ENCODE peak calls at places on chromosomes 7 and 10, in six cellular contexts. F is psoas muscle, Q is astrocyte of the spinal cord, N is spleen, L is right cardiac atrium, J is endodermal cell. K is an unnamed sample.

GRCh38 chr10:102523250-102524029 is 19.7 kb downstream of the SUFU start:
- DNase-seq in F (peak), Q (peak), N (peak), L (peak), J (no peak), K (no peak)

GRCh38 chr7:48638041-48638440 is 286.3 kb upstream of the CDC14C start:
- DNase-seq in F (no peak), Q (peak), N (no peak), L (no peak), J (no peak), K (no peak)

GRCh38 chr10:15585303-15585715 is 134.4 kb downstream of the ITGA8 start:
- DNase-seq in F (peak), Q (peak), N (peak), L (peak), J (peak), K (peak)

GRCh38 chr10:35783305-35783838 is 141.3 kb upstream of the FZD8 start:
- DNase-seq in F (no peak), Q (no peak), N (no peak), L (no peak), J (no peak), K (no peak)

GRCh38 chr7:126657599-126658358 is 595.0 kb downstream of the GRM8 start:
- DNase-seq in F (no peak), Q (no peak), N (no peak), L (no peak), J (no peak), K (peak)

GRCh38 chr7:151386301-151387160 is 23.3 kb downstream of the WDR86 start:
- DNase-seq in F (peak), Q (no peak), N (peak), L (no peak), J (no peak), K (no peak)

GRCh38 chr10:34580643-34581042 is 234.5 kb downstream of the PARD3 start:
- DNase-seq in F (no peak), Q (peak), N (no peak), L (no peak), J (no peak), K (peak)

GRCh38 chr10:71638087-71638576 is 81.4 kb downstream of the C10orf105 start:
- DNase-seq in F (no peak), Q (no peak), N (peak), L (peak), J (peak), K (no peak)

GRCh38 chr7:69115788-69116187 is 482.5 kb upstream of the AUTS2 start:
- DNase-seq in F (no peak), Q (no peak), N (no peak), L (no peak), J (no peak), K (no peak)

GRCh38 chr7:104271948-104272347 is 56.5 kb upstream of the LHFPL3 start:
- DNase-seq in F (no peak), Q (no peak), N (no peak), L (no peak), J (no peak), K (no peak)

GRCh38 chr10:32323051-32323450 is 23.9 kb downstream of the EPC1 start:
- DNase-seq in F (no peak), Q (no peak), N (no peak), L (no peak), J (no peak), K (no peak)

GRCh38 chr10:80599424-80599847 is 61.7 kb downstream of the SH2D4B start:
- DNase-seq in F (no peak), Q (peak), N (peak), L (peak), J (peak), K (peak)

GRCh38 chr10:44017483-44018145 is 367.3 kb downstream of the CXCL12 start:
- DNase-seq in F (no peak), Q (no peak), N (no peak), L (peak), J (no peak), K (no peak)

GRCh38 chr7:28591725-28592331 is 179.5 kb downstream of the CREB5 start:
- DNase-seq in F (no peak), Q (no peak), N (no peak), L (no peak), J (no peak), K (no peak)

GRCh38 chr7:14973712-14974428 is 71.3 kb upstream of the DGKB start:
- DNase-seq in F (no peak), Q (peak), N (no peak), L (no peak), J (no peak), K (no peak)

GRCh38 chr10:79070091-79070610 is 1.4 kb downstream of the ZMIZ1 start:
- DNase-seq in F (peak), Q (no peak), N (peak), L (peak), J (peak), K (no peak)

GRCh38 chr7:77537595-77538185 is 595 bp downstream of the PTPN12 start:
- DNase-seq in F (peak), Q (no peak), N (peak), L (peak), J (no peak), K (no peak)

GRCh38 chr10:283916-284356 is 148.7 kb downstream of the ZMYND11 start:
- DNase-seq in F (no peak), Q (no peak), N (no peak), L (no peak), J (no peak), K (no peak)

GRCh38 chr7:21767300-21767900 is 178.3 kb downstream of the CDCA7L start:
- DNase-seq in F (no peak), Q (peak), N (no peak), L (no peak), J (peak), K (peak)

GRCh38 chr7:99112097-99112496 is 31.8 kb downstream of the SMURF1 start:
- DNase-seq in F (no peak), Q (no peak), N (no peak), L (no peak), J (no peak), K (no peak)

GRCh38 chr10:78473016-78473415 is 439.4 kb downstream of the RPS24 start:
- DNase-seq in F (no peak), Q (no peak), N (no peak), L (no peak), J (no peak), K (no peak)

GRCh38 chr10:118102116-118102515 is 55.4 kb upstream of the RAB11FIP2 start:
- DNase-seq in F (no peak), Q (no peak), N (no peak), L (no peak), J (no peak), K (no peak)

GRCh38 chr7:153193144-153193595 is 433.6 kb downstream of the ACTR3B start:
- DNase-seq in F (no peak), Q (no peak), N (no peak), L (peak), J (peak), K (peak)

GRCh38 chr10:124744047-124744687 is at the start of gene FAM53B:
- DNase-seq in F (peak), Q (peak), N (peak), L (peak), J (peak), K (peak)

GRCh38 chr7:105309235-105310156 is 79.2 kb downstream of the SRPK2 start:
- DNase-seq in F (no peak), Q (no peak), N (no peak), L (no peak), J (peak), K (peak)

GRCh38 chr10:114801411-114801813 is 20.2 kb upstream of the FHIP2A start:
- DNase-seq in F (no peak), Q (no peak), N (no peak), L (no peak), J (no peak), K (peak)

GRCh38 chr7:149620961-149621360 is 123.4 kb upstream of the ZNF746 start:
- DNase-seq in F (no peak), Q (no peak), N (peak), L (no peak), J (no peak), K (no peak)

GRCh38 chr7:110573862-110574528 is 516.9 kb upstream of the LRRN3 start:
- DNase-seq in F (no peak), Q (peak), N (no peak), L (no peak), J (no peak), K (no peak)

GRCh38 chr10:59018977-59019376 is 157.5 kb upstream of the PHYHIPL start:
- DNase-seq in F (no peak), Q (no peak), N (no peak), L (peak), J (no peak), K (no peak)

GRCh38 chr10:59016043-59016442 is 160.4 kb upstream of the PHYHIPL start:
- DNase-seq in F (no peak), Q (no peak), N (no peak), L (no peak), J (no peak), K (no peak)

DNA sequence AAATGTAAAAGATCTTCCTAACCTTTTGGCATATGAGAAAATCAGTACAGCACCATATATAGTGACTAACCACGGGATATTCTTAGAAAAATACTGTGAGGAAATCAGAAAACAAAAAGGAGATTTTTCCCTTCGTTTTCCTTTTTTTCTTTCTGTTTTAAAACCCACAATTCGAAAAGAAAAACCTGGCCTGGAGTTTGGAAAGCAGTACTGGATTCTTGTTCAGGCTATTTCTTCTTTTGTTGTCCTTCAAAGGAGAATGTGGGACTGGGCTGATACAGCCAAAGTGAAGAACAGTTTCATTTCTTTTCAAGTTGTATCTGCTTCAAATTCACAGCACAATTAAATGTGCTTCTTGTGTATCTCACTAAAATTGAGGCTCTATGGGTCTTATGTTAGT is 156.8 kb upstream of the PHYHIPL start:
- DNase-seq in F (no peak), Q (peak), N (no peak), L (no peak), J (no peak), K (no peak)
- H3K4me3 ChIP-seq in F (peak), Q (no peak), N (no peak), L (no peak), J (no peak), K (no peak)

DNA sequence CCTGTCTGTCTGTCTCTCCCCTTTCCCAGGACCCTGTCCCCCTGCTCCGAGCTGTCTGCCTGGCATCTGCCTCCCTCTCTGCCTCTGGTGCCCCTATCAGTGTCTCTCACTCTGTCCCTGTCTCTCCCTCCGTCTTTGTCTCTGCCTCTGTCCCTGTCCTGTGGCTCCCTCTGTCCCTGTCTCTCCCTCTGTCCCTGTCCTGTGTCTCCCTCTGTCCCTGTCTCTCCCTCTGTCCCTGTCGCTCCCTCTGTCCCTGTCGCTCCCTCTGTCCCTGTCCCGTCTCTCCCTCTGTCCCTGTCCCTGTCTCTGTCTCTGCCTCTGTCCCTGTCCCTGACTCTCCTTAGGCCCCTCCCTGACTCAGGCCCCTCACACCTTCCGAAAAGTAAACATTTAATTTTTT is 75.0 kb upstream of the PAX2 start:
- DNase-seq in F (no peak), Q (no peak), N (no peak), L (no peak), J (no peak), K (no peak)
- H3K4me3 ChIP-seq in F (no peak), Q (no peak), N (no peak), L (no peak), J (peak), K (no peak)

GRCh38 chr7:142407939-142408573 is 150.2 kb upstream of the PRSS58 start:
- DNase-seq in F (no peak), Q (no peak), N (no peak), L (no peak), J (no peak), K (no peak)
- H3K4me3 ChIP-seq in F (peak), Q (no peak), N (no peak), L (peak), J (no peak), K (no peak)

DNA sequence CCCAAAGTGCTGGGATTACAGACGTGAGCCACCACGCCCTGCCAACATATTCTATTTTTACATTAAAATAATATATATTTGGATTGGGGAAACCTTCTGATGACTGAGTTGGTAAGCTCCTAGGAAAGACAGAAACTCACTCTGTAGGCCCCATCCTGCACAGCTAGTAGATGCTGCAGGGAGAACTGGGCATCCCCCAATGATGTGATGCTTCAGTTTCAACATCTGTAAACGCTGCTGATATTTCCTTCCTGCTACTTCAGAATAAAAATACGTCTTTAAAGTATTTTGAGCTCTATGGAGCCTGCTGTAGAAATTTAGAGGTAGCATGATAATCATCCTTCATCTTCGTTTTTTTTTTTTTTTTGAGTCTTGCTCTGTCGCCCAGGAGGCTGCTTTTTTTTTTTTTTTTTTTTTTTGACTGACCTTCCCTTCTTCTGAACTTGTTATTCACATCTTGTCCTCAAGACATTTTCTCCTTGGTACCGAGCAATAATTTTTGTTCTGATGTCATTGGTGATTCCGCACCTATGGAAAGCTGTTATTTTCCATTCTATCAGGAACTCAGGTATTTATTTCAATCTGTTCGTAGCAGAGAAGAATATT is 21.8 kb upstream of the INPP5F start:
- DNase-seq in F (no peak), Q (no peak), N (no peak), L (no peak), J (no peak), K (no peak)
- H3K4me3 ChIP-seq in F (no peak), Q (no peak), N (no peak), L (no peak), J (no peak), K (no peak)

DNA sequence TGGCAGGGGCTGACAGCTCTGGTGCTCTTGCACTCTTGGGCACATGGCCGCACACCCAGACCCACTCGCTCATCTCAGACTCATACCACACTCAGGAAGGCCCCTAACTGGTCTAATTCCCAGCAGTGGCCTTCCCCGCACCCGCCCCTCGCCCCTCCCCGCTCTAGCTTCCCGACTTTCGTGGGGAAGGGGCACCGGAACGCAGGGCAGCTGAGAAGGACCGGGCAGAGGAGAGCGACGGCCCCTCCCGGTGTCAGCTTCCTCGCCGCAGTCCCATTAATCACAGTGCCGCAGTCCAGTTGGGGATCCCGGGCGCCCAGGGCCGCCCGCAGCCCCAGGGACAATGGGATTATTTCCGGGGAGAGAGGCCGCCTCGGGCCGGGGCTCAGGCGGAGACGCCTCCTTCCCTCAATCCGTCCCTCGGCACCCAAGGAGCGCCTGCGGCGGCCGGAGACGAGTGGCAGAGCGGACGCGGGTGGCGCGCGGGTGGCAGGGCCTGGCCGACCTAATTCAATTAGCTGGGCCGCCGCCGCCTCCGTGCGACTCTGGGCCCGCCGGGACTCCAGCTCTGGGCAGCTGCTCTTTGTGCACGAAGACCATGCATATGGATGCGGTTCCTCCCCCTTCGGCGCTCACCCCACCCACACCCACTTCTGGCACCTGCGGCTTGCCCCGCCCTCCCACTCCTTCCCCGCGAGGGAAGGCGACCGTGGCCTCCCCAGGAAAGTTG is 7.8 kb upstream of the TLX1 start:
- DNase-seq in F (peak), Q (no peak), N (no peak), L (no peak), J (peak), K (no peak)
- H3K4me3 ChIP-seq in F (peak), Q (no peak), N (peak), L (peak), J (no peak), K (no peak)